ENCODE peak calls at places on chromosomes 1 and 21, in four cellular contexts. N, Q, Y and B are unnamed samples.

GRCh38 chr1:99891997-99892396 is 41.8 kb downstream of the AGL start:
- DNase-seq in N (no peak), Q (no peak), Y (no peak), B (no peak)

GRCh38 chr1:53826367-53826766 is 11.7 kb downstream of the NDC1 start:
- DNase-seq in N (no peak), Q (no peak), Y (no peak), B (peak)

GRCh38 chr1:93346472-93346991 is 825 bp downstream of the DR1 start:
- DNase-seq in N (no peak), Q (peak), Y (peak), B (no peak)

GRCh38 chr1:179003474-179004066 is 22.1 kb upstream of the FAM20B start:
- DNase-seq in N (no peak), Q (no peak), Y (no peak), B (no peak)

GRCh38 chr1:172143384-172144025 is 277.0 kb upstream of the C1orf105 start:
- DNase-seq in N (no peak), Q (no peak), Y (no peak), B (no peak)

GRCh38 chr1:30165116-30165515 is 558.3 kb downstream of the MATN1 start:
- DNase-seq in N (no peak), Q (no peak), Y (no peak), B (no peak)

GRCh38 chr1:12591267-12591938 is 26.6 kb downstream of the DHRS3 start:
- DNase-seq in N (no peak), Q (no peak), Y (no peak), B (no peak)

GRCh38 chr1:107963601-107964396 is 1.2 kb downstream of the VAV3 start:
- DNase-seq in N (peak), Q (no peak), Y (peak), B (no peak)

DNA sequence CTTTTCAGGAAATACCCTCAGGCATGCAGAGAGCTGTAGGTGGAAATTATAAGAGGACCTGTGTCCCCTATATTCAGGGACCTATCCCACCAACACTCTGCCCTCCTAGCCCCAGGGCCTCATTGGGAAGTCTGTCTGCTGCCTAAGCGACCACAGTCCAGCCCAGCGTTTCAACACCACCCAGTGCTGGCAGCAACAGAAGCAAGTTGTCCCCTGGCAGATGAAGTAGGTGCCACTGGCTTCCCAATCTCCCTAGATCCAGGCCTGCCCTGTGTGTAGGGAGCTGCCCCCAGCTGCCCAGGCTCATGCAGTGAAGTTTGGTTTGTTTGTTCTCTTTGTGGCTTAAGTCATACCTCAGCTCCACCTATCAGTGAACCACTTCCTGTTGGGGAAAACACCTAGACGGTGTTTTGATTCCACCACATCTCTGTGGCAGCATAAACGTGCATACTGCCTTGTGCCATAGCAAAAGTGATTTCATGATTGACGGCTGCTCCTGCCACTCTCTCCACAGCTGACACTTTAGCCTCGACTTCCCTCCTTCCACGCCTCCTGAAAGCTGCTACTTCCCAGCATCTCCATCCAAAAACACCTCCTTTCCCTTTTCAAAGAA is 8.1 kb upstream of the LEFTY1 start:
- DNase-seq in N (peak), Q (no peak), Y (peak), B (no peak)
- H3K4me3 ChIP-seq in N (peak), Q (no peak), Y (peak), B (no peak)

DNA sequence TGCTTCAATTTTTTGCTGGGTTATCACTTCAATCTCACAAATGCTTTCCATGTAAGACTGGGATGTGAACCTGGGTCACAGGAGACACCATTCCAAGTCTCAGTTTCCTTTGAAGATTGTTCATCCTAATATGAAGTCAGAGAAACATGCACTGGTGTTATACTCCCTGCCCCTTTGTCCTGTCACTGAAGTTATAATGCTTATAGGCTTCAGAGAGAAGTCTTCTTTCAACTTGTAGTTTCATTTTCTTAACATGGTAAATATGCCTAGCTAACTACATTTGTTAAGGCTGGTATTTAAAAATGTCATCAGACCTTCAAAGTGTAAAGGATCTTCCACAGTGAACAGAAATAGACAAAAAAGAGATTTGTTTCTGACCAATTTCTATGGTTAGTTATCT is 1195.9 kb downstream of the MRPL39 start:
- DNase-seq in N (no peak), Q (no peak), Y (no peak), B (no peak)
- H3K4me3 ChIP-seq in N (no peak), Q (no peak), Y (no peak), B (no peak)

GRCh38 chr1:196403803-196404690 is 204.2 kb downstream of the KCNT2 start:
- DNase-seq in N (no peak), Q (peak), Y (no peak), B (no peak)
- H3K4me3 ChIP-seq in N (no peak), Q (no peak), Y (no peak), B (no peak)

DNA sequence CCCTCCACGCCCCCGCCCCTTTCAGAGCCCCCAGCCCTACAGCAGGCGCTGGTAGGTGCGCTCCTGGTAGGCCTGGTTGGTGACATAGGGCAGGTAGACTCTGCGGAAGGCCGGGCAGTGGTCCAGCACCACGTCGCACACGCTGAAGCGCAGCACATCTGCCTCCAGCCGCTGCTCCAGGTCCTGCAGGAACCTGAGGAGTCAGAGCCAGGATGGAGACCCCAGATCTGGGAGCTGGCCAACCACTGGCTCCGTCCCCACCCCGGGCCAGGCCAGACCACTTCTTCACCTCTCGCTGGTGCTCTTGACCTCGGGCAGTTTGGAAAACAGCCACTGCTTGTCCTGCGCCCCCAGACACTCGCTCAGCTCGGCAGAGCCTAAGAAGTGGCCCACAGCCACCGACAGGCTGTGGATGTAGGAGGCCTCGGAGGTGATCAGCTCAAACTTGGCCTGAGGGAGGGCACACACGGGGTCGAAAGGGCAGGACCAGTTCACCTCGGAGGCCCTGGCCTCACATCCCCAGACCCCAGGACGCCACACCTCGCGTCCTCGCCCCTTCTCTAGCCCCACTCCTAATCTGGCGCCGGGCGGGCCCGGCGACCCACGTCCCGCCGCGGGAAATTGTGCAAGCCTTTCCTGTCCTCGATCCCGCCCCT is 6.4 kb downstream of the ARHGEF19 start:
- DNase-seq in N (no peak), Q (no peak), Y (no peak), B (no peak)
- H3K4me3 ChIP-seq in N (peak), Q (peak), Y (peak), B (peak)

DNA sequence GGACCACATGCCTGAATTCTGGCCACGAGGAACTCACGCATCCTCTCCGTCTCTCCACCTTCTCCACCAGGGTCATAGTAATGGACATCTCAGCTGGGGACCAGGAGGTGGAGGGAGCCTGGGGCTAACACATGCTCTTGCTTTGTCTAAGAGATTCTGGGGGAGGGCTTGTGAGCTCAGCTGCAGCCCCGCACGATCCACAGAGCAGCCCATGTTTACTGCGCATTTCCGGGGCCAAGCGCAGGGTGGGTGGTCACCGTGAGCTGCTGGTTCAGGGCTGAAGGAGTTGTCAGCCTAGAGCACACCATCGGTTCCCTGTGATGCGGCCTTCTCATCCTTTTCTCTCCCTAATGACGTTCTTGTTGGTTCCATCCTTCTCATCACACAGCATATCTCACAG is 7.5 kb upstream of the TFF2 start:
- DNase-seq in N (no peak), Q (no peak), Y (no peak), B (no peak)
- H3K4me3 ChIP-seq in N (no peak), Q (no peak), Y (no peak), B (no peak)